ENCODE peak calls at places on chromosome 15, in ten cellular contexts. L, E, I, W, P, M, Y, V, Q and X are unnamed samples.

GRCh38 chr15:39624806-39625205 is 43.9 kb downstream of the THBS1 start:
- DNase-seq in P (no peak), M (peak), Y (peak), V (peak), I (no peak), L (peak), E (no peak), Q (peak), W (peak), X (peak)

GRCh38 chr15:100042558-100042957 is 299.2 kb downstream of the ADAMTS17 start:
- DNase-seq in L (no peak), E (no peak), Q (no peak), P (no peak), M (no peak), W (peak), Y (no peak), V (no peak), I (no peak), X (no peak)

GRCh38 chr15:69200773-69201745 is 40.6 kb downstream of the GLCE start:
- DNase-seq in V (no peak), M (no peak), L (peak), I (no peak), Q (no peak), W (no peak), Y (no peak), P (no peak), E (no peak), X (no peak)

GRCh38 chr15:98856540-98856907 is 151.1 kb downstream of the PGPEP1L start:
- DNase-seq in V (no peak), I (no peak), E (no peak), W (peak), Y (peak), M (no peak), Q (no peak), P (no peak), L (no peak), X (peak)

GRCh38 chr15:76185716-76186115 is 125.6 kb downstream of the ETFA start:
- DNase-seq in M (peak), V (no peak), W (peak), L (no peak), Y (peak), E (no peak), P (no peak), I (peak), Q (no peak), X (peak)

GRCh38 chr15:28986108-28986507 is 100.3 kb downstream of the APBA2 start:
- DNase-seq in Y (no peak), M (no peak), V (no peak), P (no peak), I (no peak), L (no peak), E (no peak), W (no peak), Q (no peak), X (no peak)

GRCh38 chr15:74332611-74333010 is 34.8 kb downstream of the CYP11A1 start:
- DNase-seq in E (no peak), I (no peak), W (no peak), M (no peak), V (no peak), P (no peak), Y (no peak), Q (no peak), L (no peak), X (no peak)

GRCh38 chr15:29672923-29673809 is 149.1 kb downstream of the TJP1 start:
- DNase-seq in I (no peak), E (no peak), Q (no peak), M (no peak), Y (no peak), L (no peak), P (no peak), W (no peak), V (no peak), X (no peak)

GRCh38 chr15:93088981-93089854 is at the start of gene RGMA:
- DNase-seq in L (no peak), E (no peak), W (no peak), Y (no peak), V (no peak), I (peak), Q (no peak), P (no peak), M (no peak), X (no peak)

GRCh38 chr15:51536965-51537574 is 85.5 kb downstream of the DMXL2 start:
- DNase-seq in P (no peak), I (peak), Q (no peak), L (no peak), Y (no peak), M (no peak), W (peak), E (no peak), V (no peak), X (peak)